ENCODE peak calls at places on chromosome 2, in ten cellular contexts. J is uterus; G is psoas muscle; I is AG10803; X is NB4; P is hepatocyte; A is CD8-positive, alpha-beta T cell; T is adrenal gland; U is HepG2; S is epithelial cell of esophagus. Q is an unnamed sample.

GRCh38 chr2:240915526-240916335 is 9.6 kb downstream of the CROCC2 start:
- DNase-seq in J (no peak), G (peak), I (no peak), X (no peak), P (no peak), A (no peak), T (peak), U (no peak), S (no peak), Q (no peak)

GRCh38 chr2:203685789-203686433 is 20.5 kb upstream of the CD28 start:
- DNase-seq in J (no peak), G (no peak), I (peak), X (no peak), P (no peak), A (no peak), T (no peak), U (no peak), S (peak), Q (no peak)

GRCh38 chr2:157179706-157180105 is 77.8 kb upstream of the GALNT5 start:
- DNase-seq in J (no peak), G (no peak), I (no peak), X (no peak), P (no peak), A (no peak), T (no peak), U (no peak), S (no peak), Q (no peak)

GRCh38 chr2:55403177-55403998 is 16.3 kb downstream of the CCDC88A start:
- DNase-seq in J (no peak), G (no peak), I (peak), X (no peak), P (no peak), A (no peak), T (no peak), U (no peak), S (no peak), Q (no peak)

GRCh38 chr2:155377178-155377780 is 678.8 kb downstream of the KCNJ3 start:
- DNase-seq in J (no peak), G (no peak), I (peak), X (peak), P (peak), A (no peak), T (no peak), U (peak), S (peak), Q (no peak)

GRCh38 chr2:223597071-223597470 is 5.1 kb downstream of the SCG2 start:
- DNase-seq in J (no peak), G (no peak), I (peak), X (no peak), P (no peak), A (no peak), T (no peak), U (no peak), S (no peak), Q (no peak)

GRCh38 chr2:190762569-190762968 is 113.7 kb downstream of the NAB1 start:
- DNase-seq in J (no peak), G (no peak), I (no peak), X (no peak), P (no peak), A (no peak), T (no peak), U (no peak), S (no peak), Q (no peak)

GRCh38 chr2:7450188-7451156 is 533.3 kb downstream of the RNF144A start:
- DNase-seq in J (no peak), G (no peak), I (no peak), X (no peak), P (no peak), A (peak), T (no peak), U (no peak), S (no peak), Q (no peak)

GRCh38 chr2:241851325-241852115 is 7.2 kb downstream of the PDCD1 start:
- DNase-seq in J (no peak), G (no peak), I (no peak), X (peak), P (no peak), A (peak), T (peak), U (no peak), S (no peak), Q (no peak)

GRCh38 chr2:173672573-173673340 is 292.4 kb downstream of the SP3 start:
- DNase-seq in J (no peak), G (no peak), I (no peak), X (no peak), P (no peak), A (no peak), T (no peak), U (no peak), S (no peak), Q (no peak)

GRCh38 chr2:86290596-86291327 is 46.7 kb downstream of the REEP1 start:
- DNase-seq in J (no peak), G (no peak), I (no peak), X (no peak), P (no peak), A (no peak), T (no peak), U (no peak), S (peak), Q (no peak)

GRCh38 chr2:38615237-38615636 is 12.5 kb upstream of the HNRNPLL start:
- DNase-seq in J (no peak), G (no peak), I (peak), X (peak), P (no peak), A (no peak), T (no peak), U (no peak), S (peak), Q (no peak)

GRCh38 chr2:29382486-29382885 is 267.3 kb downstream of the CLIP4 start:
- DNase-seq in J (no peak), G (no peak), I (no peak), X (no peak), P (no peak), A (no peak), T (no peak), U (no peak), S (no peak), Q (no peak)

GRCh38 chr2:226658555-226658954 is 141.1 kb downstream of the IRS1 start:
- DNase-seq in J (no peak), G (no peak), I (no peak), X (no peak), P (no peak), A (no peak), T (no peak), U (no peak), S (peak), Q (no peak)

GRCh38 chr2:8477511-8478132 is 204.2 kb upstream of the ID2 start:
- DNase-seq in J (no peak), G (no peak), I (peak), X (peak), P (no peak), A (no peak), T (no peak), U (no peak), S (no peak), Q (no peak)

GRCh38 chr2:61910603-61911002 is 5.1 kb downstream of the COMMD1 start:
- DNase-seq in J (no peak), G (no peak), I (no peak), X (no peak), P (no peak), A (no peak), T (no peak), U (peak), S (peak), Q (no peak)

GRCh38 chr2:233129351-233129978 is 69.3 kb downstream of the INPP5D start:
- DNase-seq in J (no peak), G (no peak), I (no peak), X (peak), P (no peak), A (no peak), T (no peak), U (no peak), S (no peak), Q (no peak)

GRCh38 chr2:139271149-139271548 is 491.0 kb upstream of the NXPH2 start:
- DNase-seq in J (no peak), G (no peak), I (no peak), X (no peak), P (no peak), A (no peak), T (no peak), U (no peak), S (no peak), Q (no peak)

GRCh38 chr2:226796840-226797288 is 2.8 kb downstream of the IRS1 start:
- DNase-seq in J (peak), G (peak), I (peak), X (peak), P (peak), A (peak), T (peak), U (no peak), S (peak), Q (peak)

GRCh38 chr2:84160461-84160860 is 298.6 kb downstream of the SUCLG1 start:
- DNase-seq in J (no peak), G (no peak), I (no peak), X (no peak), P (no peak), A (no peak), T (no peak), U (no peak), S (no peak), Q (no peak)

GRCh38 chr2:23487735-23488492 is 102.9 kb downstream of the KLHL29 start:
- DNase-seq in J (no peak), G (no peak), I (peak), X (peak), P (no peak), A (no peak), T (no peak), U (no peak), S (peak), Q (no peak)

GRCh38 chr2:146874260-146874658 is 970.6 kb upstream of the ACVR2A start:
- DNase-seq in J (peak), G (no peak), I (peak), X (peak), P (no peak), A (no peak), T (no peak), U (no peak), S (peak), Q (no peak)

GRCh38 chr2:165016772-165017411 is 61.6 kb upstream of the SLC38A11 start:
- DNase-seq in J (no peak), G (no peak), I (peak), X (peak), P (peak), A (peak), T (no peak), U (peak), S (peak), Q (peak)

GRCh38 chr2:73077424-73077795 is 5.9 kb upstream of the SFXN5 start:
- DNase-seq in J (no peak), G (no peak), I (no peak), X (no peak), P (no peak), A (no peak), T (no peak), U (no peak), S (no peak), Q (no peak)

GRCh38 chr2:175002547-175003274 is 2.5 kb downstream of the CHN1 start:
- DNase-seq in J (no peak), G (no peak), I (no peak), X (no peak), P (no peak), A (no peak), T (no peak), U (no peak), S (peak), Q (no peak)

GRCh38 chr2:159939946-159940345 is 122.5 kb downstream of the PLA2R1 start:
- DNase-seq in J (no peak), G (no peak), I (peak), X (peak), P (peak), A (no peak), T (no peak), U (peak), S (peak), Q (no peak)

GRCh38 chr2:144402282-144402681 is 117.6 kb downstream of the ZEB2 start:
- DNase-seq in J (no peak), G (peak), I (peak), X (no peak), P (no peak), A (no peak), T (no peak), U (no peak), S (no peak), Q (no peak)

GRCh38 chr2:200578778-200579177 is 7.0 kb upstream of the AOX1 start:
- DNase-seq in J (no peak), G (no peak), I (peak), X (peak), P (peak), A (no peak), T (peak), U (peak), S (peak), Q (no peak)

GRCh38 chr2:15729001-15729400 is 137.3 kb downstream of the DDX1 start:
- DNase-seq in J (no peak), G (no peak), I (no peak), X (no peak), P (no peak), A (no peak), T (no peak), U (no peak), S (no peak), Q (no peak)
- TF ChIP-seq CTCF in J (no peak), G (no peak), I (no peak), X (no peak), P (no peak), A (no peak), T (no peak), U (no peak), S (no peak), Q (no peak)

GRCh38 chr2:234191819-234192407 is 141.4 kb downstream of the SPP2 start:
- DNase-seq in J (no peak), G (no peak), I (no peak), X (no peak), P (no peak), A (no peak), T (peak), U (no peak), S (peak), Q (no peak)
- TF ChIP-seq CTCF in J (no peak), G (no peak), I (no peak), X (no peak), P (no peak), A (no peak), T (no peak), U (no peak), S (peak), Q (no peak)

DNA sequence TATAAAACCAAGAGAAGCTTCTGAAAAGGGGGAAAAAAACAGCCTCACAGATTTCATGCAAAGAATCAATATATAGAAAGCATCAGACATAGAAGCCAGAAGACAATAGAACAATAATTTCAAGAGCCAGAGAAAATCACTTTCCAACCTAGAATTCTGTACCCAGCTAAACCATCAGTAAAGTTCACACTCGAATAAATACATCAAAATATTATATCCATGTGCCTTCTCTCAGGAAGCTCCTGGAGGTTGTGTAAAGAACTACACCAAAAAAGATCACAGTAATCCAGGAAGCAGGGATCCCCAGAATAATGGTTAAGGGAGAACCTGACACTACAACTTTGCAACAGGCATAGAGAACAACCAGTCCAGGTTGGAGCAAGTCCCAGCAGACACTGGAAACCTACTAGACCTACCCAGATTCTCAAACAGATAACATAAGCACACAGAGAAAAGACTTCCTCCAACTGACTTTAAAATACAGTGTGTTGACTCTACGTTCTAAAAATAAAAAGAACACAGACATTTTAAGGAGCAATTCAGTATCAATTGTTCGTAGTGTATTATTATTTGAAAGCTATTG is 401.9 kb upstream of the HS6ST1 start:
- DNase-seq in J (no peak), G (no peak), I (no peak), X (no peak), P (no peak), A (no peak), T (no peak), U (no peak), S (no peak), Q (no peak)
- TF ChIP-seq CTCF in J (no peak), G (no peak), I (peak), X (no peak), P (no peak), A (no peak), T (no peak), U (no peak), S (no peak), Q (no peak)

DNA sequence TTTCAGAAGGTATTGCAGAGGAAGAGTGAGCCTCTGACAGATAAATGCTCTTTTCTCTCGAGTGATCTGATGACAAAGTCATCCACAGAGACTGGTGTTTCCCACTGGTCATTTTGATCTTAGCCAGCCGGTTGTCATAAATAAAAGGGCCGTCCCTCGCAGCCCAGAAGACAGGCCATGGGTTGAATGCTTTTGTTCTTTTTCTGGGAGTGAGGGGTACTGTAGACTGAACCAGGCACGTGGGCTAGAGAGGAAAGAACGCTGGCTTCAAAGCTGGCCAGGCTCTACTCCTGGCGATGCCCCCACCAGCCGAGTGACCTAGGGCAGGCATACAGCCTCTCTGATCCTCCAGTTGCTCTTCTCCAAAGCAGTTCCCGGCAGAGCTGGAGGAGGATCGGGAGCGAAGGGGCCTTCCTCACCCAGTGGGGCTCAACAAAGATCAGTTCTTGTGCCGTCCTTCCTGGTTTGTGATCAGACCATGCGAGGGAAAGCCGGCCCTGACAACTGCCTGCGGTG is 193.5 kb downstream of the INHBB start:
- DNase-seq in J (no peak), G (peak), I (no peak), X (no peak), P (no peak), A (no peak), T (no peak), U (no peak), S (no peak), Q (no peak)
- TF ChIP-seq CTCF in J (no peak), G (no peak), I (no peak), X (no peak), P (no peak), A (no peak), T (no peak), U (no peak), S (no peak), Q (no peak)

DNA sequence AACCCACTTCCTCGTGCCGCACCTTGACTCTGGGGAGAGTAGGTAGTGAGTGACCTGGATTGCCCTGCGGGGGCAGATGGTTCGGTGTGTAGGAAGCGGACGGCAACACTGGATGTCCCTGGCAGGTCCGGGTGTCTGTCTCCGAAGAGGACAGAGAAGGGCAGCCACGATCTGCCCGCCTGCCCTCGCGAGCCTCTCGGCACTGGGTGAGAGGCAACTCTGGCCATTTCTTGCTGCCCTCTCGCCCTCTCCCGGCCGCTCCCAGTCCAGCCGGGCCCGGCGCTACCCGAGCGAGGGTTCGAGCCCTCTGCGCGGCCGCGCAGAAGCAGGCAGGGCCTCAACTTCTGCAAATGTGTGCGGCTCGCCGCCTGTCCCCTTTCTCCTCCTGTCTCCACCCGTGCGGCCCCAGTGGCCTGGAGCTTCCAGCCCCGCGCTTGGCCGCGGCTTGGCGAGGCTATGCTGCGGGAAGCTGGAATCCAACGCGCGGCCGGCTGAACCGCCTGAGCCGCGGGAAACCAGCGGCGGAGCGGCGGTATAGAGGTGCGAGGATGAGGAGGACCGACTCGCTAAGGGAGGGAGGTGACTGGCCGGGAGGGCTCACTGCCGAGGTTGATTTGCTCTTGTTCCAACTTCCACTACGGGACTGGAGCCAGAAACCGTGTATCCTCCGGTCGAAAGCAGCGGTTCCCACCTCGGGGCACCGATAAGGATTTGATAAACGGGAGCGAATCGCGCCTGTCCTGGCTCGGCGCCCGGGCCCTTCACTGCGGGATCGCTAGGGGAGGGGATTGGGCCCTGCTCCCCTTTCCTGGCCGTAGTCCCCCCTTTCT is 1.5 kb downstream of the EPAS1 start:
- DNase-seq in J (peak), G (peak), I (peak), X (peak), P (peak), A (no peak), T (peak), U (no peak), S (peak), Q (peak)
- TF ChIP-seq CTCF in J (no peak), G (peak), I (peak), X (no peak), P (peak), A (no peak), T (peak), U (peak), S (no peak), Q (no peak)

GRCh38 chr2:44479127-44479887 is 117.6 kb downstream of the CAMKMT start:
- DNase-seq in J (peak), G (no peak), I (peak), X (peak), P (peak), A (peak), T (peak), U (peak), S (peak), Q (peak)
- TF ChIP-seq CTCF in J (peak), G (peak), I (peak), X (peak), P (peak), A (peak), T (peak), U (peak), S (peak), Q (peak)

GRCh38 chr2:219470429-219470828 is 28.3 kb upstream of the GMPPA start:
- DNase-seq in J (no peak), G (no peak), I (no peak), X (no peak), P (no peak), A (no peak), T (no peak), U (no peak), S (no peak), Q (no peak)

GRCh38 chr2:219472629-219473187 is 26.0 kb upstream of the GMPPA start:
- DNase-seq in J (no peak), G (no peak), I (no peak), X (no peak), P (no peak), A (no peak), T (no peak), U (no peak), S (no peak), Q (no peak)

GRCh38 chr2:219473511-219473910 is 25.2 kb upstream of the GMPPA start:
- DNase-seq in J (no peak), G (no peak), I (no peak), X (no peak), P (no peak), A (no peak), T (no peak), U (no peak), S (no peak), Q (no peak)

GRCh38 chr2:219469186-219469724 is 29.4 kb upstream of the GMPPA start:
- DNase-seq in J (no peak), G (no peak), I (peak), X (peak), P (no peak), A (peak), T (no peak), U (peak), S (peak), Q (no peak)

GRCh38 chr2:219471476-219472371 is 27.0 kb upstream of the GMPPA start:
- DNase-seq in J (no peak), G (no peak), I (no peak), X (no peak), P (no peak), A (no peak), T (no peak), U (no peak), S (no peak), Q (no peak)
- TF ChIP-seq CTCF in J (no peak), G (no peak), I (no peak), X (no peak), P (no peak), A (no peak), T (no peak), U (no peak), S (no peak), Q (no peak)

GRCh38 chr2:22110244-22110651 is 986.5 kb downstream of the TDRD15 start:
- DNase-seq in J (no peak), G (no peak), I (no peak), X (no peak), P (no peak), A (no peak), T (no peak), U (no peak), S (no peak), Q (no peak)
- TF ChIP-seq CTCF in J (no peak), G (no peak), I (no peak), X (no peak), P (no peak), A (no peak), T (no peak), U (no peak), S (no peak), Q (no peak)

Q was measured in D721Med.